ENCODE peak calls at places on chromosome 13, in five cellular contexts. G is pancreas, H is tibial nerve, R is SJSA1, S is PC-3. X is an unnamed sample.

GRCh38 chr13:44224433-44225149 is 149.0 kb upstream of the SERP2 start:
- DNase-seq in G (no peak), H (peak; percentile 54), R (no peak), S (no peak), X (no peak)

GRCh38 chr13:26499209-26499601 is 58.3 kb upstream of the WASF3 start:
- DNase-seq in G (no peak), H (no peak), R (no peak), S (peak; percentile 28), X (no peak)

GRCh38 chr13:98916403-98916802 is 61.5 kb downstream of the DOCK9 start:
- DNase-seq in G (no peak), H (no peak), R (no peak), S (no peak), X (no peak)

GRCh38 chr13:49403966-49404365 is 39.9 kb downstream of the CAB39L start:
- DNase-seq in G (no peak), H (no peak), R (no peak), S (no peak), X (no peak)

GRCh38 chr13:49435992-49436391 is 7.9 kb downstream of the CAB39L start:
- DNase-seq in G (no peak), H (no peak), R (no peak), S (no peak), X (no peak)

GRCh38 chr13:30307194-30307965 is at the start of gene KATNAL1:
- DNase-seq in G (peak; percentile 70), H (peak; percentile 55), R (peak; percentile 86), S (peak; percentile 55), X (peak; percentile 90)

GRCh38 chr13:102191951-102192461 is 209.8 kb downstream of the FGF14 start:
- DNase-seq in G (no peak), H (no peak), R (no peak), S (peak; percentile 51), X (no peak)

GRCh38 chr13:106887686-106888085 is 319.7 kb upstream of the ARGLU1 start:
- DNase-seq in G (no peak), H (no peak), R (no peak), S (no peak), X (no peak)

GRCh38 chr13:74114641-74115040 is 19.6 kb downstream of the KLF12 start:
- DNase-seq in G (no peak), H (no peak), R (peak; percentile 31), S (no peak), X (no peak)

GRCh38 chr13:45705936-45706335 is 3.8 kb downstream of the CBY2 start:
- DNase-seq in G (no peak), H (no peak), R (no peak), S (no peak), X (no peak)

GRCh38 chr13:25310891-25311290 is 9.5 kb downstream of the NUP58 start:
- DNase-seq in G (no peak), H (no peak), R (no peak), S (no peak), X (no peak)

GRCh38 chr13:73754727-73755292 is 379.4 kb downstream of the KLF12 start:
- DNase-seq in G (no peak), H (peak; percentile 79), R (peak; percentile 30), S (peak; percentile 85), X (peak; percentile 80)

GRCh38 chr13:65808061-65808460 is 1422.1 kb downstream of the PCDH9 start:
- DNase-seq in G (no peak), H (no peak), R (peak; percentile 3), S (no peak), X (no peak)

GRCh38 chr13:80083516-80084085 is 257.3 kb downstream of the SPRY2 start:
- DNase-seq in G (no peak), H (no peak), R (peak; percentile 99), S (no peak), X (no peak)

GRCh38 chr13:35832551-35832950 is 298.6 kb downstream of the DCLK1 start:
- DNase-seq in G (no peak), H (no peak), R (no peak), S (no peak), X (no peak)

GRCh38 chr13:44156294-44156658 is 217.3 kb upstream of the SERP2 start:
- DNase-seq in G (no peak), H (no peak), R (no peak), S (no peak), X (no peak)

GRCh38 chr13:83825676-83826075 is 56.6 kb downstream of the SLITRK1 start:
- DNase-seq in G (no peak), H (no peak), R (no peak), S (no peak), X (peak; percentile 20)

GRCh38 chr13:93690139-93690538 is 463.5 kb downstream of the GPC6 start:
- DNase-seq in G (no peak), H (peak; percentile 18), R (peak; percentile 61), S (peak; percentile 31), X (no peak)

GRCh38 chr13:60619461-60619860 is 222.4 kb downstream of the TDRD3 start:
- DNase-seq in G (no peak), H (no peak), R (no peak), S (no peak), X (no peak)

GRCh38 chr13:53941588-53942190 is 913.1 kb downstream of the OLFM4 start:
- DNase-seq in G (no peak), H (no peak), R (no peak), S (no peak), X (no peak)

GRCh38 chr13:41496420-41497234 is 39.3 kb downstream of the RGCC start:
- DNase-seq in G (no peak), H (no peak), R (peak; percentile 43), S (no peak), X (no peak)

GRCh38 chr13:79481685-79482052 is 714 bp downstream of the NDFIP2 start:
- DNase-seq in G (peak; percentile 33), H (no peak), R (no peak), S (peak; percentile 21), X (peak; percentile 17)

GRCh38 chr13:31008400-31009115 is 76.1 kb downstream of the TEX26 start:
- DNase-seq in G (no peak), H (no peak), R (peak; percentile 8), S (no peak), X (no peak)

GRCh38 chr13:33445024-33445423 is 159.5 kb upstream of the STARD13 start:
- DNase-seq in G (no peak), H (no peak), R (no peak), S (peak; percentile 36), X (no peak)

GRCh38 chr13:97257800-97258799 is 36.0 kb downstream of the MBNL2 start:
- DNase-seq in G (peak; percentile 70), H (peak; percentile 61), R (peak; percentile 88), S (peak; percentile 82), X (no peak)

GRCh38 chr13:30806784-30807183 is 71.4 kb downstream of the ALOX5AP start:
- DNase-seq in G (no peak), H (no peak), R (no peak), S (peak; percentile 68), X (no peak)

DNA sequence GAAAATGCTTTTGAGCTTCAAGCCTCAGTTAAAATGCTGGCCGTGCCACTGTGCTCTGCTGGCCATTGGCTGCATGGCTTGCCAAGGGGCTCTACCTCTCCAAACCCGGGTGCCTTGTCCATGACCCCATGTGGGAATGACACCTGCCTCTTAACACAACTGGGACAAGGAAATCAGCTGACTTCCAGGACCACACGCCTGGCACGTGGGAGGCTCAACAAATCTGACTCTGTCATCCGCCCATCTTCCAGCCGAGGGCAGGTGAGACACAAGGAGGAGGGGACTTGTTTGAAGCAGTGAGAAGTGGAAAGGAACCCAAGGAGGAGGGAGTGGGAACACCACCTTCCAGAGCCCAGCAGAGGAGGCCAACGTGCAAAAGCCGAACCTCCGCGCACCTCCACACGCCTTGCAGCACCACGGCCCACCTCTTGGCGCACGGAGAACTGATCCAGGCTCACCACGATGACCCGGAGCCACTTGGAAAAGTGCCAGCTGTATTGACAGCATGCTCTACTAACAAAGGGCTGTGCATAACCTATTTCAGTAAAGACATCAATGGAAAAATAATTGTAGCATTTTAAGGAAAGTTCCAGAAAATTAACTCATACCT is 38.3 kb downstream of the COL4A1 start:
- DNase-seq in G (no peak), H (no peak), R (no peak), S (no peak), X (no peak)
- H3K4me1 ChIP-seq in G (no peaks in the 10 kb centered on the region), H (peaks cover 9% of the 10 kb centered on the region), R (peaks cover 22% of the 10 kb centered on the region), S (no peaks in the 10 kb centered on the region), X (no peaks in the 10 kb centered on the region)

DNA sequence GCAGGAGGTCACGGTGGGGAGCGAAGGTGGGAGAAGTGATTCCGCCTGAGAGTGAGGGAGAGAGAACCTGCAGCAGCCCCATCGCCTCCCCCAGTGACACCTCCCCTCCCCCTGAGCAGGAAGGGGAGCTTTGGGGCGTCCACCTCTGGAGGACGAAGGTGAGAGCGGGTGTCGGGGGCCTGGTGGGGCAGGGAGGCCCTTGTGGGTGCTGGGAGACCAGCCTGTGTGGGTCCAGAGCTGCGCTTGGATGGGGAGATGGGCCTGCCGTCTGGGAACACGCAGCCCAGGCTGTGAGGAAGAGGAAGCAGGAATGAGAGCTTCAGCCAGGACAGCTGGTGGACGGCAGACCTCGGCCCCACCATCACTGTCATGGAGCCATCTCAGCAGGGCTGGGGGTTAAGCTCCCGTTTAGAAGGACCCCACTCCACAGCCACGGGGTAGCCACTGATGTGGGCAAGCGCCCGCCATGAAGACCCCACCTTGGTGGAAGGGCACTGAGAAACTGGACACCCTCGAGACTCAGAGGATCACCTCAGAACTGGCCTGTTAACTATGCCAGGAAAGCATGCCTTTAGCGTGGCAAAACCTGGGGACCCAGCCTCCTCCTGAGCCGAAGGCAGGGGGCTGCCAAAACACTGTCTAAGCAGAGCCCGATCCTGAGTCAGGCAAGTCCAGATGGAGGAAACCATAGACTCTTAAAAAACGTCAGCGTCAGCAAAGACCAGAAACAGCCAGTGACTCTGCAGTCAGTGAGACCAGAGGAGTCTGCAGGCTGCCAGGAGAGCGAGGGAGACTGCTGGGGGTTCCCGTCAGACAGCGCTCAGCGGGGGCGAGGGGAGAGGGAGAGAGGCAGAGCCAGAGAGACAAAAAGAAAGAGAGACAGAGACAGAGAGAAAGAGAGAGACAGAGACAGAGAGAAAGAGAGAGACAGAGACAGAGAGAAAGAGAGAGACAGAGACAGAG is 6.4 kb upstream of the PROZ start:
- DNase-seq in G (no peak), H (no peak), R (no peak), S (peak; percentile 3), X (no peak)
- H3K4me3 ChIP-seq in G (no peak overlapping the region), H (no peak overlapping the region), R (no peak overlapping the region), S (peak overlapping the region; percentile 60), X (no peak overlapping the region)

GRCh38 chr13:113874177-113874576 is 10.3 kb upstream of the GAS6 start:
- DNase-seq in G (no peak), H (no peak), R (no peak), S (no peak), X (no peak)

GRCh38 chr13:113875829-113876228 is 12.0 kb upstream of the GAS6 start:
- DNase-seq in G (no peak), H (no peak), R (no peak), S (no peak), X (no peak)

GRCh38 chr13:113876341-113877148 is 12.7 kb upstream of the GAS6 start:
- DNase-seq in G (no peak), H (no peak), R (no peak), S (no peak), X (no peak)

GRCh38 chr13:113874579-113875428 is 10.9 kb upstream of the GAS6 start:
- DNase-seq in G (no peak), H (no peak), R (no peak), S (no peak), X (no peak)

DNA sequence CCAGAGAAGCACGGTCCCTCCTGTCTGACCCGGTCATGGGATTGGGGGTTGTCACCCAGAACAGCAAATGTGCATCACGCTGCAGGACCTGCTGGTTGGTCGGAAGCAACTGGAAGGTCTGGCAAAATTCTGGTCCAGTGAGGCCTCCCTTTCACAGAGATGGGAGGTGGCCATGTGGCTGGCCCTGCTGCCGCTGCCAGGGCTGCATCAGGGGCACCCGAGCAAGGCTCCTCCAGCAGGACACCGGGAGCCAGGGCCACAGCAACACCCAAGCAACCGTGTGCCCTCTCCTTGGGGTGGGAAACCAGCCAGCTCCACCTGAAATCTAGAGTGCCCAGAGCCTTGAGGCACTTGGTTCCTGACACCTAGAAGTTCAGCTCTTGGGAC is 11.5 kb upstream of the GAS6 start:
- DNase-seq in G (no peak), H (no peak), R (no peak), S (no peak), X (no peak)
- H3K4me1 ChIP-seq in G (no peaks in the 10 kb centered on the region), H (no peaks in the 10 kb centered on the region), R (no peaks in the 10 kb centered on the region), S (no peaks in the 10 kb centered on the region), X (no peaks in the 10 kb centered on the region)

GRCh38 chr13:114124486-114124885 is 7.9 kb downstream of the RASA3 start:
- DNase-seq in G (no peak), H (no peak), R (no peak), S (no peak), X (no peak)
- H3K4me3 ChIP-seq in G (no peak overlapping the region), H (no peak overlapping the region), R (no peak overlapping the region), S (no peak overlapping the region), X (no peak overlapping the region)

X was measured in HAP-1.